ENCODE peak calls at places on chromosomes 7 and 10, in ten cellular contexts. Q is HT-29; V is T-helper 2 cell treated with Interferon-gamma antibody and Interleukin-4, amounts not matched to agents 5 μg/mL and 100 μg/mL, for 36 hours; E is stimulated activated CD8-positive, alpha-beta memory T cell treated with anti-CD3 and anti-CD28 coated beads, Interleukin-4, amount 100 ng/mL, for 24 hours; B is ACHN; L is CD4-positive, alpha-beta T cell; N is OCI-LY7; W is iPS DF 19.7; X is NCI-H2029 treated with DMSO at 0.1 percent for 48 hours; U is left cardiac atrium. A is an unnamed sample.

GRCh38 chr10:42932116-42932515 is 144.8 kb upstream of the RET start:
- DNase-seq in X (no peak), L (no peak), B (no peak), N (no peak), V (no peak), E (no peak), Q (no peak), W (no peak), U (no peak), A (no peak)

GRCh38 chr7:37433166-37433565 is 15.5 kb downstream of the ELMO1 start:
- DNase-seq in B (peak; percentile 2), E (no peak), Q (peak; percentile 36), L (no peak), U (no peak), W (no peak), N (no peak), V (no peak), X (no peak), A (no peak)

GRCh38 chr10:98377536-98377935 is 37.4 kb downstream of the PYROXD2 start:
- DNase-seq in X (no peak), E (no peak), U (no peak), V (no peak), B (no peak), Q (no peak), L (no peak), N (no peak), W (no peak), A (no peak)

GRCh38 chr7:138460176-138460648 is at the start of gene TRIM24:
- DNase-seq in Q (no peak), U (peak; percentile 97), N (peak; percentile 97), V (no peak), E (peak; percentile 90), L (no peak), X (peak; percentile 91), W (no peak), B (no peak), A (no peak)

GRCh38 chr10:3941676-3942075 is 156.7 kb upstream of the KLF6 start:
- DNase-seq in B (no peak), L (no peak), X (no peak), N (no peak), V (no peak), E (no peak), Q (no peak), U (no peak), W (no peak), A (no peak)

GRCh38 chr10:6339891-6340290 is 137.2 kb downstream of the PFKFB3 start:
- DNase-seq in N (no peak), Q (no peak), L (no peak), E (no peak), X (no peak), V (no peak), W (no peak), B (no peak), U (no peak), A (no peak)

GRCh38 chr10:117543245-117543998 is 876 bp downstream of the EMX2 start:
- DNase-seq in L (no peak), Q (no peak), X (no peak), W (no peak), N (no peak), U (no peak), B (peak; percentile 41), V (no peak), E (no peak), A (no peak)

GRCh38 chr10:14571866-14572507 is 202.7 kb downstream of the FAM107B start:
- DNase-seq in Q (peak; percentile 81), N (no peak), E (no peak), U (peak; percentile 54), B (no peak), L (peak; percentile 65), W (no peak), X (peak; percentile 51), V (peak; percentile 59), A (no peak)

GRCh38 chr7:141563956-141564623 is 12.9 kb downstream of the AGK start:
- DNase-seq in W (no peak), U (no peak), N (peak; percentile 5), Q (no peak), E (peak; percentile 11), V (peak; percentile 65), B (no peak), X (no peak), L (no peak), A (no peak)